ENCODE peak calls at places on chromosomes 6 and 20, in eight cellular contexts. One of them, this sample, is unnamed. For H3K4me1, the result is how much of the 10 kb centered on the place peaks cover.

GRCh38 chr6:10316327-10316726 is 98.5 kb downstream of the TFAP2A start:
- DNase-seq in stomach: no peak
- DNase-seq in GM23248: peak
- DNase-seq in mammary epithelial cell: peak
- DNase-seq in pancreas: no peak
- DNase-seq in HCT116: no peak
- DNase-seq in IMR-90: peak
- DNase-seq in transverse colon: peak
- DNase-seq in this sample: no peak

GRCh38 chr20:37365760-37366638 is 20.1 kb downstream of the SRC start:
- DNase-seq in stomach: no peak
- DNase-seq in GM23248: no peak
- DNase-seq in mammary epithelial cell: no peak
- DNase-seq in pancreas: no peak
- DNase-seq in HCT116: no peak
- DNase-seq in IMR-90: no peak
- DNase-seq in transverse colon: no peak
- DNase-seq in this sample: no peak

GRCh38 chr20:23074052-23074451 is 12.1 kb downstream of the CD93 start:
- DNase-seq in stomach: no peak
- DNase-seq in GM23248: no peak
- DNase-seq in mammary epithelial cell: no peak
- DNase-seq in pancreas: no peak
- DNase-seq in HCT116: no peak
- DNase-seq in IMR-90: no peak
- DNase-seq in transverse colon: no peak
- DNase-seq in this sample: no peak

GRCh38 chr20:19265646-19266374 is 53.4 kb downstream of the SLC24A3 start:
- DNase-seq in stomach: no peak
- DNase-seq in GM23248: no peak
- DNase-seq in mammary epithelial cell: no peak
- DNase-seq in pancreas: no peak
- DNase-seq in HCT116: no peak
- DNase-seq in IMR-90: no peak
- DNase-seq in transverse colon: no peak
- DNase-seq in this sample: no peak

GRCh38 chr6:31806470-31807272 is at the start of gene LSM2:
- DNase-seq in stomach: peak
- DNase-seq in GM23248: peak
- DNase-seq in mammary epithelial cell: peak
- DNase-seq in pancreas: peak
- DNase-seq in HCT116: peak
- DNase-seq in IMR-90: peak
- DNase-seq in transverse colon: peak
- DNase-seq in this sample: peak

GRCh38 chr6:152356659-152357058 is 280.5 kb downstream of the SYNE1 start:
- DNase-seq in stomach: no peak
- DNase-seq in GM23248: peak
- DNase-seq in mammary epithelial cell: peak
- DNase-seq in pancreas: no peak
- DNase-seq in HCT116: peak
- DNase-seq in IMR-90: peak
- DNase-seq in transverse colon: no peak
- DNase-seq in this sample: peak

GRCh38 chr6:89411269-89412070 is 603 bp downstream of the RRAGD start:
- DNase-seq in stomach: peak
- DNase-seq in GM23248: peak
- DNase-seq in mammary epithelial cell: peak
- DNase-seq in pancreas: peak
- DNase-seq in HCT116: no peak
- DNase-seq in IMR-90: no peak
- DNase-seq in transverse colon: peak
- DNase-seq in this sample: no peak

GRCh38 chr6:106870069-106870468 is 104.5 kb downstream of the CD24 start:
- DNase-seq in stomach: no peak
- DNase-seq in GM23248: peak
- DNase-seq in mammary epithelial cell: peak
- DNase-seq in pancreas: no peak
- DNase-seq in HCT116: no peak
- DNase-seq in IMR-90: peak
- DNase-seq in transverse colon: no peak
- DNase-seq in this sample: no peak

GRCh38 chr6:46549155-46549554 is 57.9 kb upstream of the RCAN2 start:
- DNase-seq in stomach: no peak
- DNase-seq in GM23248: no peak
- DNase-seq in mammary epithelial cell: no peak
- DNase-seq in pancreas: no peak
- DNase-seq in HCT116: no peak
- DNase-seq in IMR-90: no peak
- DNase-seq in transverse colon: no peak
- DNase-seq in this sample: no peak

DNA sequence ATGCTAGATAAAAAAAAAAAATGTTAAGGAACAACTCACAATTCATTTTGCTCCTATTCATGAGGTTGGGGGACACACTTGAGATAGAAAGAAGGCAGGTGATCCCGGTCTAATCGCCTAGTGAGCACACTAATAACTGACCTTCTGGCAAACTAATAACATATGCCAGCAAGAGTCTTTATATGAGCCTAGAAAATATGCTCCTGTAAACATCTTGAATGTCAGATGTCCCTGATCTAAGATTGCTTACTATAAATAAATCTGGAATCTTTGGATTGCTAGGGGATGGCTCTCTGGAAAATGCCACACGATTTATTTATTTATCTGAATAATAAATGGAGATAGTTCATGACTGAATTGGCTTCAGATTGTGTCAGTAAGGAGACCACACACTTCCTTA is 821.9 kb downstream of the GRIK2 start:
- DNase-seq in stomach: no peak
- DNase-seq in GM23248: no peak
- DNase-seq in mammary epithelial cell: no peak
- DNase-seq in pancreas: no peak
- DNase-seq in HCT116: no peak
- DNase-seq in IMR-90: no peak
- DNase-seq in transverse colon: no peak
- DNase-seq in this sample: no peak
- H3K27ac ChIP-seq in stomach: no peak
- H3K27ac ChIP-seq in GM23248: no peak
- H3K27ac ChIP-seq in mammary epithelial cell: no peak
- H3K27ac ChIP-seq in pancreas: no peak
- H3K27ac ChIP-seq in HCT116: no peak
- H3K27ac ChIP-seq in IMR-90: no peak
- H3K27ac ChIP-seq in transverse colon: no peak
- H3K27ac ChIP-seq in this sample: no peak

GRCh38 chr6:41191569-41191968 is 9.4 kb downstream of the TREML2 start:
- DNase-seq in stomach: no peak
- DNase-seq in GM23248: peak
- DNase-seq in mammary epithelial cell: no peak
- DNase-seq in pancreas: no peak
- DNase-seq in HCT116: peak
- DNase-seq in IMR-90: no peak
- DNase-seq in transverse colon: peak
- DNase-seq in this sample: peak

GRCh38 chr6:41185991-41186675 is 14.8 kb downstream of the TREML2 start:
- DNase-seq in stomach: no peak
- DNase-seq in GM23248: no peak
- DNase-seq in mammary epithelial cell: no peak
- DNase-seq in pancreas: no peak
- DNase-seq in HCT116: no peak
- DNase-seq in IMR-90: no peak
- DNase-seq in transverse colon: no peak
- DNase-seq in this sample: no peak

GRCh38 chr6:41190791-41191190 is 10.2 kb downstream of the TREML2 start:
- DNase-seq in stomach: no peak
- DNase-seq in GM23248: no peak
- DNase-seq in mammary epithelial cell: no peak
- DNase-seq in pancreas: no peak
- DNase-seq in HCT116: no peak
- DNase-seq in IMR-90: no peak
- DNase-seq in transverse colon: no peak
- DNase-seq in this sample: no peak

GRCh38 chr6:41189968-41190367 is 11.0 kb downstream of the TREML2 start:
- DNase-seq in stomach: no peak
- DNase-seq in GM23248: no peak
- DNase-seq in mammary epithelial cell: no peak
- DNase-seq in pancreas: no peak
- DNase-seq in HCT116: no peak
- DNase-seq in IMR-90: no peak
- DNase-seq in transverse colon: no peak
- DNase-seq in this sample: no peak

DNA sequence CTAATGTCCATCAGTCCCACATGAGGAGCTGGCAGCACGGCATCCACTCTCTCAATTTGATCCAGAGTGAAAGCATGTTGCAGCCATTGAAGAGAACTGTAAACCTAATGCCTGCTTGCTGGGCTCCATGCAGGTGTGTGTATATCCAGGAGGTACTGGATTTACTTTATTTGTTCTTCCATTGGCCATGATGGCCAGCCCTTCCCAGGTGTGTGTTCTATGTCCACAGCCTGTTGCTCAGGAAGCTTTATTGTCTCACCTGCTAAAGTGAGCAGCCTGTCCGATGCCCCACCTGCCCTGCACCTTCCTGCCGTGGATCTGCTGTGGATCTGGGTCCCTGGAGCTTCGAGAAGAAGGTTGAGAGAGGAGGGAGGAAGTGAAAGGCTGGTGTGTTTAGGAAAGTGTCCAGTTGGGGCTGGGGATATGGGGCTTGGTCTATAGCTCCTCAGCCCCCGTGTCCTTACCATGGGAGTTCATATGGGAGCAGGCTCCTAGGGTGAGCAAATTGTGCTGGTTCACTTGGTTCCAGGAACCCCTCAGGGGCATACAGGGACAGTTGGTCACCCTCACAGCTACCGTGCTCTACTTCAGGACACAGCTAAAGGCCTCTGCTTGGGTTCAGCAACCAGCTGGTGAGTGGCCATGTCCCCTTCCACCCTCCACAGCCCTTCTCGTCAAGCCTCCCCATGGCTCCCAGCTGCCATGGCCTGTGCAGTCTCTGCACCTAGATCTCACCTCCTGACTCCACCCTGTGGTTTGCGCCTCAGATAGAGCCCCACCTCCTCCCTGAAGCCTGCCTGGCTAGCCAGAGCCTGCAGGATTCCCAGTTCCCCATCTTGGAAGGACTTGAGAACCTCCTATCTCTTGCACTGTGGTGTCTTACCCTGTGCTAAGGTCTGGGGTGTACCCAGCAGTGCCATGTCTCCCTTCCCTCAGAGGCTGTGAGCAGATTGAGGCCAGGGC is 12.7 kb downstream of the TREML2 start:
- DNase-seq in stomach: no peak
- DNase-seq in GM23248: no peak
- DNase-seq in mammary epithelial cell: no peak
- DNase-seq in pancreas: no peak
- DNase-seq in HCT116: no peak
- DNase-seq in IMR-90: no peak
- DNase-seq in transverse colon: no peak
- DNase-seq in this sample: no peak
- H3K4me3 ChIP-seq in stomach: no peak
- H3K4me3 ChIP-seq in GM23248: no peak
- H3K4me3 ChIP-seq in mammary epithelial cell: no peak
- H3K4me3 ChIP-seq in pancreas: no peak
- H3K4me3 ChIP-seq in HCT116: no peak
- H3K4me3 ChIP-seq in IMR-90: no peak
- H3K4me3 ChIP-seq in transverse colon: no peak
- H3K4me3 ChIP-seq in this sample: no peak

GRCh38 chr6:7154341-7155139 is 46.8 kb downstream of the RREB1 start:
- DNase-seq in stomach: no peak
- DNase-seq in GM23248: no peak
- DNase-seq in mammary epithelial cell: no peak
- DNase-seq in pancreas: no peak
- DNase-seq in HCT116: no peak
- DNase-seq in IMR-90: no peak
- DNase-seq in transverse colon: no peak
- DNase-seq in this sample: no peak

GRCh38 chr6:7153807-7154206 is 46.0 kb downstream of the RREB1 start:
- DNase-seq in stomach: no peak
- DNase-seq in GM23248: no peak
- DNase-seq in mammary epithelial cell: no peak
- DNase-seq in pancreas: no peak
- DNase-seq in HCT116: no peak
- DNase-seq in IMR-90: no peak
- DNase-seq in transverse colon: no peak
- DNase-seq in this sample: no peak

GRCh38 chr6:7155871-7156579 is 48.3 kb downstream of the RREB1 start:
- DNase-seq in stomach: no peak
- DNase-seq in GM23248: peak
- DNase-seq in mammary epithelial cell: no peak
- DNase-seq in pancreas: no peak
- DNase-seq in HCT116: no peak
- DNase-seq in IMR-90: no peak
- DNase-seq in transverse colon: no peak
- DNase-seq in this sample: no peak

GRCh38 chr6:7157752-7158616 is 50.2 kb downstream of the RREB1 start:
- DNase-seq in stomach: no peak
- DNase-seq in GM23248: peak
- DNase-seq in mammary epithelial cell: no peak
- DNase-seq in pancreas: no peak
- DNase-seq in HCT116: no peak
- DNase-seq in IMR-90: peak
- DNase-seq in transverse colon: no peak
- DNase-seq in this sample: no peak

GRCh38 chr6:7156666-7157278 is 49.0 kb downstream of the RREB1 start:
- DNase-seq in stomach: no peak
- DNase-seq in GM23248: peak
- DNase-seq in mammary epithelial cell: no peak
- DNase-seq in pancreas: no peak
- DNase-seq in HCT116: no peak
- DNase-seq in IMR-90: peak
- DNase-seq in transverse colon: no peak
- DNase-seq in this sample: no peak
- H3K4me1 ChIP-seq in stomach: half or more
- H3K4me1 ChIP-seq in GM23248: half or more
- H3K4me1 ChIP-seq in mammary epithelial cell: under half
- H3K4me1 ChIP-seq in pancreas: under half
- H3K4me1 ChIP-seq in HCT116: half or more
- H3K4me1 ChIP-seq in IMR-90: under half
- H3K4me1 ChIP-seq in transverse colon: half or more
- H3K4me1 ChIP-seq in this sample: half or more

DNA sequence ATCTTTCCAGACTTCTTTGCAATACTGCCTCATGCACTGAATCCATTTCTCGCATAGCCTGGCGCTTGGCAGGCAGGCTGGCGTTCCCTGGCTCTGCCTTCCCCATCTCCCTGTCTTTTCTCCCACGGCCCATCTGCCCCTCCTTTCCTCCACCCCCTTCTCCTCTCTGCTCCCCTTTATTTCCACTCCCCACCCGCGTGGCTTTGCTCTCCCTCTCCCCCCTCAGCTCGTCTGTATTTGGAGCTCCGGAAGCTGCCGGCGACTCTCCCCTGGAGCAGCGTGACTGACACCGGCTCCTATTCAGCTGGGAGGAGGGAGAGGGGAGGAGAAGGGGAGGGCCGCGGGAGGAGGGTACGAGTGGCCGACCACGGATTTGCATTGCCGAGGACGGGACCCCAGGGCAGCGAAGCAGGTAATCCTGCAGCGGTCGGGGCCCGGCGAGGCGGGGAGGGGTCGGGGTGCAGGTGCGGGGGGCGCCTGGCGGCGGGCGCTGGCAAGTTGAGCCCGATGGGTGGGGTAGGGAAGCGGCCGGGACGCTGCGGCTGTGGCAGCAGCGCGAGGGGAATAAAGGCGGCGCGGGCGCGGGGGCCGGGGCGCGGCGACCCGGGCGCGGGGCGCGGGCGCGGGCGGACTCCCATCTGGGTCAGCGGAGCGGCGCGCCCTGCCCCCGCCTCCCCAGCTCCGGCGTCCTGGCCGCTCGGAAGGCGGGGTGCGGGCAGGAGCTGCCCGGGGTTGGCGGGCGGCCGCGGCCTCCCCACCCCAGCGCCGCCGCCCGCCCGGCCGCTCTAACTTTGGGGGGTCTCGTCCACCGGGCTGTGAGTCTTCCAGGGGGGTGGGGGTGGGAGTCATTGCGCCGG is at the start of gene CAP2:
- DNase-seq in stomach: peak
- DNase-seq in GM23248: peak
- DNase-seq in mammary epithelial cell: peak
- DNase-seq in pancreas: peak
- DNase-seq in HCT116: no peak
- DNase-seq in IMR-90: peak
- DNase-seq in transverse colon: peak
- DNase-seq in this sample: no peak
- H3K27ac ChIP-seq in stomach: peak
- H3K27ac ChIP-seq in GM23248: peak
- H3K27ac ChIP-seq in mammary epithelial cell: peak
- H3K27ac ChIP-seq in pancreas: peak
- H3K27ac ChIP-seq in HCT116: peak
- H3K27ac ChIP-seq in IMR-90: peak
- H3K27ac ChIP-seq in transverse colon: peak
- H3K27ac ChIP-seq in this sample: no peak

This sample was measured in CD4-positive, alpha-beta memory T cell.